ENCODE peak calls at places on chromosomes 3 and 15, in nine cellular contexts. One of them, this sample, is unnamed.
A peak's percentile ranks its signal among the peaks of the same experiment; 100 is the strongest.

GRCh38 chr3:116155830-116156229 is 289.5 kb downstream of the LSAMP start:
- DNase-seq in hypothalamus: no peak
- DNase-seq in M059J: no peak
- DNase-seq in nephron progenitor cell: no peak
- DNase-seq in upper lobe of left lung: no peak
- DNase-seq in EL: no peak
- DNase-seq in T-helper 9 cell: no peak
- DNase-seq in hepatocyte: peak; percentile 69
- DNase-seq in WTC11: no peak
- DNase-seq in this sample: peak; percentile 15

GRCh38 chr15:45857295-45857694 is 222.5 kb downstream of the SQOR start:
- DNase-seq in hypothalamus: no peak
- DNase-seq in M059J: no peak
- DNase-seq in nephron progenitor cell: no peak
- DNase-seq in upper lobe of left lung: no peak
- DNase-seq in EL: no peak
- DNase-seq in T-helper 9 cell: no peak
- DNase-seq in hepatocyte: no peak
- DNase-seq in WTC11: no peak
- DNase-seq in this sample: no peak

GRCh38 chr15:71634820-71635219 is 175.5 kb upstream of the NR2E3 start:
- DNase-seq in hypothalamus: no peak
- DNase-seq in M059J: no peak
- DNase-seq in nephron progenitor cell: no peak
- DNase-seq in upper lobe of left lung: no peak
- DNase-seq in EL: no peak
- DNase-seq in T-helper 9 cell: no peak
- DNase-seq in hepatocyte: no peak
- DNase-seq in WTC11: no peak
- DNase-seq in this sample: no peak

GRCh38 chr15:77421370-77421700 is 647 bp downstream of the HMG20A start:
- DNase-seq in hypothalamus: no peak
- DNase-seq in M059J: peak; percentile 21
- DNase-seq in nephron progenitor cell: no peak
- DNase-seq in upper lobe of left lung: peak; percentile 31
- DNase-seq in EL: no peak
- DNase-seq in T-helper 9 cell: no peak
- DNase-seq in hepatocyte: peak; percentile 14
- DNase-seq in WTC11: no peak
- DNase-seq in this sample: no peak

GRCh38 chr3:25863560-25863959 is 73.7 kb downstream of the OXSM start:
- DNase-seq in hypothalamus: no peak
- DNase-seq in M059J: no peak
- DNase-seq in nephron progenitor cell: no peak
- DNase-seq in upper lobe of left lung: no peak
- DNase-seq in EL: no peak
- DNase-seq in T-helper 9 cell: no peak
- DNase-seq in hepatocyte: no peak
- DNase-seq in WTC11: no peak
- DNase-seq in this sample: no peak

GRCh38 chr3:108462899-108463298 is 47.5 kb downstream of the MYH15 start:
- DNase-seq in hypothalamus: no peak
- DNase-seq in M059J: peak; percentile 43
- DNase-seq in nephron progenitor cell: no peak
- DNase-seq in upper lobe of left lung: no peak
- DNase-seq in EL: peak; percentile 38
- DNase-seq in T-helper 9 cell: no peak
- DNase-seq in hepatocyte: no peak
- DNase-seq in WTC11: no peak
- DNase-seq in this sample: no peak

GRCh38 chr3:172181936-172182708 is 142.7 kb downstream of the FNDC3B start:
- DNase-seq in hypothalamus: no peak
- DNase-seq in M059J: peak; percentile 83
- DNase-seq in nephron progenitor cell: no peak
- DNase-seq in upper lobe of left lung: peak; percentile 38
- DNase-seq in EL: peak; percentile 75
- DNase-seq in T-helper 9 cell: no peak
- DNase-seq in hepatocyte: no peak
- DNase-seq in WTC11: no peak
- DNase-seq in this sample: no peak

GRCh38 chr15:33242165-33242564 is 47.7 kb upstream of the FMN1 start:
- DNase-seq in hypothalamus: no peak
- DNase-seq in M059J: peak; percentile 98
- DNase-seq in nephron progenitor cell: no peak
- DNase-seq in upper lobe of left lung: no peak
- DNase-seq in EL: peak; percentile 76
- DNase-seq in T-helper 9 cell: no peak
- DNase-seq in hepatocyte: peak; percentile 60
- DNase-seq in WTC11: no peak
- DNase-seq in this sample: no peak

GRCh38 chr3:154614078-154614477 is 184.1 kb upstream of the GPR149 start:
- DNase-seq in hypothalamus: no peak
- DNase-seq in M059J: no peak
- DNase-seq in nephron progenitor cell: no peak
- DNase-seq in upper lobe of left lung: no peak
- DNase-seq in EL: no peak
- DNase-seq in T-helper 9 cell: no peak
- DNase-seq in hepatocyte: no peak
- DNase-seq in WTC11: no peak
- DNase-seq in this sample: no peak

GRCh38 chr3:25293736-25294135 is 134.3 kb upstream of the RARB start:
- DNase-seq in hypothalamus: no peak
- DNase-seq in M059J: no peak
- DNase-seq in nephron progenitor cell: no peak
- DNase-seq in upper lobe of left lung: no peak
- DNase-seq in EL: no peak
- DNase-seq in T-helper 9 cell: no peak
- DNase-seq in hepatocyte: peak; percentile 7
- DNase-seq in WTC11: no peak
- DNase-seq in this sample: no peak

GRCh38 chr3:177071496-177072156 is 125.7 kb downstream of the TBL1XR1 start:
- DNase-seq in hypothalamus: no peak
- DNase-seq in M059J: peak; percentile 85
- DNase-seq in nephron progenitor cell: no peak
- DNase-seq in upper lobe of left lung: no peak
- DNase-seq in EL: peak; percentile 22
- DNase-seq in T-helper 9 cell: no peak
- DNase-seq in hepatocyte: peak; percentile 11
- DNase-seq in WTC11: no peak
- DNase-seq in this sample: no peak

GRCh38 chr15:48798319-48798718 is 12.6 kb downstream of the CEP152 start:
- DNase-seq in hypothalamus: no peak
- DNase-seq in M059J: no peak
- DNase-seq in nephron progenitor cell: no peak
- DNase-seq in upper lobe of left lung: no peak
- DNase-seq in EL: no peak
- DNase-seq in T-helper 9 cell: no peak
- DNase-seq in hepatocyte: no peak
- DNase-seq in WTC11: no peak
- DNase-seq in this sample: peak; percentile 59

GRCh38 chr3:65953881-65954733 is 84.6 kb downstream of the MAGI1 start:
- DNase-seq in hypothalamus: no peak
- DNase-seq in M059J: peak; percentile 32
- DNase-seq in nephron progenitor cell: no peak
- DNase-seq in upper lobe of left lung: peak; percentile 59
- DNase-seq in EL: no peak
- DNase-seq in T-helper 9 cell: no peak
- DNase-seq in hepatocyte: peak; percentile 53
- DNase-seq in WTC11: peak; percentile 18
- DNase-seq in this sample: no peak

GRCh38 chr3:184659797-184660301 is 52.0 kb downstream of the MAGEF1 start:
- DNase-seq in hypothalamus: no peak
- DNase-seq in M059J: peak; percentile 66
- DNase-seq in nephron progenitor cell: no peak
- DNase-seq in upper lobe of left lung: no peak
- DNase-seq in EL: peak; percentile 34
- DNase-seq in T-helper 9 cell: no peak
- DNase-seq in hepatocyte: no peak
- DNase-seq in WTC11: peak; percentile 33
- DNase-seq in this sample: no peak

GRCh38 chr15:100759698-100760356 is 119.8 kb upstream of the ALDH1A3 start:
- DNase-seq in hypothalamus: no peak
- DNase-seq in M059J: peak; percentile 88
- DNase-seq in nephron progenitor cell: no peak
- DNase-seq in upper lobe of left lung: no peak
- DNase-seq in EL: peak; percentile 80
- DNase-seq in T-helper 9 cell: no peak
- DNase-seq in hepatocyte: peak; percentile 78
- DNase-seq in WTC11: peak; percentile 4
- DNase-seq in this sample: no peak

GRCh38 chr3:119831022-119831421 is 49.1 kb downstream of the NR1I2 start:
- DNase-seq in hypothalamus: no peak
- DNase-seq in M059J: no peak
- DNase-seq in nephron progenitor cell: no peak
- DNase-seq in upper lobe of left lung: no peak
- DNase-seq in EL: no peak
- DNase-seq in T-helper 9 cell: no peak
- DNase-seq in hepatocyte: no peak
- DNase-seq in WTC11: no peak
- DNase-seq in this sample: no peak

GRCh38 chr15:78177447-78177873 is 28.3 kb downstream of the IDH3A start:
- DNase-seq in hypothalamus: peak; percentile 10
- DNase-seq in M059J: peak; percentile 27
- DNase-seq in nephron progenitor cell: peak; percentile 73
- DNase-seq in upper lobe of left lung: no peak
- DNase-seq in EL: peak; percentile 30
- DNase-seq in T-helper 9 cell: no peak
- DNase-seq in hepatocyte: peak; percentile 44
- DNase-seq in WTC11: peak; percentile 87
- DNase-seq in this sample: peak; percentile 51

GRCh38 chr3:156674911-156675743 is 737 bp downstream of the TIPARP start:
- DNase-seq in hypothalamus: peak; percentile 54
- DNase-seq in M059J: peak; percentile 62
- DNase-seq in nephron progenitor cell: peak; percentile 75
- DNase-seq in upper lobe of left lung: peak; percentile 77
- DNase-seq in EL: peak; percentile 62
- DNase-seq in T-helper 9 cell: peak; percentile 28
- DNase-seq in hepatocyte: peak; percentile 80
- DNase-seq in WTC11: peak; percentile 75
- DNase-seq in this sample: peak; percentile 72

GRCh38 chr3:65974505-65974904 is 64.2 kb downstream of the MAGI1 start:
- DNase-seq in hypothalamus: no peak
- DNase-seq in M059J: no peak
- DNase-seq in nephron progenitor cell: no peak
- DNase-seq in upper lobe of left lung: no peak
- DNase-seq in EL: no peak
- DNase-seq in T-helper 9 cell: no peak
- DNase-seq in hepatocyte: no peak
- DNase-seq in WTC11: peak; percentile 23
- DNase-seq in this sample: no peak

GRCh38 chr15:59138243-59138642 is 33.3 kb downstream of the CCNB2 start:
- DNase-seq in hypothalamus: no peak
- DNase-seq in M059J: peak; percentile 46
- DNase-seq in nephron progenitor cell: peak; percentile 42
- DNase-seq in upper lobe of left lung: peak; percentile 41
- DNase-seq in EL: peak; percentile 51
- DNase-seq in T-helper 9 cell: peak; percentile 35
- DNase-seq in hepatocyte: peak; percentile 48
- DNase-seq in WTC11: peak; percentile 83
- DNase-seq in this sample: peak; percentile 66

GRCh38 chr3:143562789-143563188 is 285.5 kb downstream of the SLC9A9 start:
- DNase-seq in hypothalamus: no peak
- DNase-seq in M059J: no peak
- DNase-seq in nephron progenitor cell: no peak
- DNase-seq in upper lobe of left lung: no peak
- DNase-seq in EL: no peak
- DNase-seq in T-helper 9 cell: no peak
- DNase-seq in hepatocyte: no peak
- DNase-seq in WTC11: no peak
- DNase-seq in this sample: no peak

GRCh38 chr3:13282986-13283876 is 136.9 kb downstream of the NUP210 start:
- DNase-seq in hypothalamus: no peak
- DNase-seq in M059J: no peak
- DNase-seq in nephron progenitor cell: peak; percentile 69
- DNase-seq in upper lobe of left lung: no peak
- DNase-seq in EL: no peak
- DNase-seq in T-helper 9 cell: no peak
- DNase-seq in hepatocyte: peak; percentile 52
- DNase-seq in WTC11: peak; percentile 69
- DNase-seq in this sample: peak; percentile 62

GRCh38 chr3:45381168-45381852 is 7.1 kb upstream of the LARS2 start:
- DNase-seq in hypothalamus: no peak
- DNase-seq in M059J: no peak
- DNase-seq in nephron progenitor cell: no peak
- DNase-seq in upper lobe of left lung: no peak
- DNase-seq in EL: no peak
- DNase-seq in T-helper 9 cell: no peak
- DNase-seq in hepatocyte: peak; percentile 19
- DNase-seq in WTC11: no peak
- DNase-seq in this sample: no peak

GRCh38 chr3:38581774-38582173 is 67.7 kb downstream of the SCN5A start:
- DNase-seq in hypothalamus: no peak
- DNase-seq in M059J: no peak
- DNase-seq in nephron progenitor cell: no peak
- DNase-seq in upper lobe of left lung: peak; percentile 15
- DNase-seq in EL: no peak
- DNase-seq in T-helper 9 cell: no peak
- DNase-seq in hepatocyte: no peak
- DNase-seq in WTC11: no peak
- DNase-seq in this sample: no peak

GRCh38 chr3:23624305-23624704 is 181.4 kb upstream of the UBE2E1 start:
- DNase-seq in hypothalamus: no peak
- DNase-seq in M059J: no peak
- DNase-seq in nephron progenitor cell: no peak
- DNase-seq in upper lobe of left lung: no peak
- DNase-seq in EL: no peak
- DNase-seq in T-helper 9 cell: no peak
- DNase-seq in hepatocyte: no peak
- DNase-seq in WTC11: no peak
- DNase-seq in this sample: no peak

GRCh38 chr3:60290093-60290492 is 961.2 kb downstream of the FHIT start:
- DNase-seq in hypothalamus: no peak
- DNase-seq in M059J: no peak
- DNase-seq in nephron progenitor cell: no peak
- DNase-seq in upper lobe of left lung: no peak
- DNase-seq in EL: no peak
- DNase-seq in T-helper 9 cell: no peak
- DNase-seq in hepatocyte: no peak
- DNase-seq in WTC11: no peak
- DNase-seq in this sample: no peak

GRCh38 chr3:52311567-52312119 is 4.5 kb upstream of the DNAH1 start:
- DNase-seq in hypothalamus: no peak
- DNase-seq in M059J: no peak
- DNase-seq in nephron progenitor cell: peak; percentile 57
- DNase-seq in upper lobe of left lung: no peak
- DNase-seq in EL: no peak
- DNase-seq in T-helper 9 cell: no peak
- DNase-seq in hepatocyte: no peak
- DNase-seq in WTC11: no peak
- DNase-seq in this sample: peak; percentile 90

GRCh38 chr15:70435369-70435768 is 328.0 kb downstream of the UACA start:
- DNase-seq in hypothalamus: no peak
- DNase-seq in M059J: no peak
- DNase-seq in nephron progenitor cell: no peak
- DNase-seq in upper lobe of left lung: no peak
- DNase-seq in EL: no peak
- DNase-seq in T-helper 9 cell: no peak
- DNase-seq in hepatocyte: no peak
- DNase-seq in WTC11: no peak
- DNase-seq in this sample: no peak

GRCh38 chr3:184423567-184423966 is 43.7 kb downstream of the CHRD start:
- DNase-seq in hypothalamus: no peak
- DNase-seq in M059J: no peak
- DNase-seq in nephron progenitor cell: no peak
- DNase-seq in upper lobe of left lung: no peak
- DNase-seq in EL: no peak
- DNase-seq in T-helper 9 cell: no peak
- DNase-seq in hepatocyte: no peak
- DNase-seq in WTC11: no peak
- DNase-seq in this sample: no peak

GRCh38 chr15:63232400-63232799 is 43.0 kb downstream of the RAB8B start:
- DNase-seq in hypothalamus: no peak
- DNase-seq in M059J: peak; percentile 44
- DNase-seq in nephron progenitor cell: no peak
- DNase-seq in upper lobe of left lung: no peak
- DNase-seq in EL: peak; percentile 42
- DNase-seq in T-helper 9 cell: no peak
- DNase-seq in hepatocyte: no peak
- DNase-seq in WTC11: no peak
- DNase-seq in this sample: no peak

GRCh38 chr3:18630295-18630694 is 205.2 kb upstream of the SATB1 start:
- DNase-seq in hypothalamus: no peak
- DNase-seq in M059J: no peak
- DNase-seq in nephron progenitor cell: no peak
- DNase-seq in upper lobe of left lung: no peak
- DNase-seq in EL: no peak
- DNase-seq in T-helper 9 cell: no peak
- DNase-seq in hepatocyte: no peak
- DNase-seq in WTC11: no peak
- DNase-seq in this sample: no peak

This sample was measured in glutamatergic neuron.